ENCODE peak calls at places on chromosome 13, in four cellular contexts. One of them, this sample, is unnamed.

GRCh38 chr13:99660101-99660500 is 158.8 kb downstream of the TM9SF2 start:
- DNase-seq in H1: peak; percentile 27
- DNase-seq in K562: no peak
- DNase-seq in HepG2: no peak
- DNase-seq in this sample: no peak

GRCh38 chr13:51934461-51935087 is 72.8 kb downstream of the CCDC70 start:
- DNase-seq in H1: no peak
- DNase-seq in K562: no peak
- DNase-seq in HepG2: no peak
- DNase-seq in this sample: no peak

GRCh38 chr13:80048802-80049201 is 292.1 kb downstream of the SPRY2 start:
- DNase-seq in H1: no peak
- DNase-seq in K562: peak; percentile 6
- DNase-seq in HepG2: no peak
- DNase-seq in this sample: peak; percentile 89

GRCh38 chr13:23680836-23681235 is 110.6 kb downstream of the TNFRSF19 start:
- DNase-seq in H1: no peak
- DNase-seq in K562: no peak
- DNase-seq in HepG2: no peak
- DNase-seq in this sample: no peak

GRCh38 chr13:22060187-22060586 is 389.3 kb downstream of the FGF9 start:
- DNase-seq in H1: no peak
- DNase-seq in K562: no peak
- DNase-seq in HepG2: no peak
- DNase-seq in this sample: no peak

GRCh38 chr13:22311734-22312404 is 641.0 kb downstream of the FGF9 start:
- DNase-seq in H1: no peak
- DNase-seq in K562: no peak
- DNase-seq in HepG2: no peak
- DNase-seq in this sample: no peak

GRCh38 chr13:112861876-112862615 is 107.0 kb upstream of the MCF2L start:
- DNase-seq in H1: no peak
- DNase-seq in K562: no peak
- DNase-seq in HepG2: no peak
- DNase-seq in this sample: no peak

GRCh38 chr13:60139272-60139671 is 24.5 kb downstream of the DIAPH3 start:
- DNase-seq in H1: no peak
- DNase-seq in K562: no peak
- DNase-seq in HepG2: no peak
- DNase-seq in this sample: no peak

GRCh38 chr13:45367358-45367757 is 26.4 kb upstream of the TPT1 start:
- DNase-seq in H1: no peak
- DNase-seq in K562: peak; percentile 48
- DNase-seq in HepG2: peak; percentile 69
- DNase-seq in this sample: peak; percentile 67

GRCh38 chr13:37460211-37460610 is 138.4 kb downstream of the POSTN start:
- DNase-seq in H1: no peak
- DNase-seq in K562: no peak
- DNase-seq in HepG2: no peak
- DNase-seq in this sample: no peak

GRCh38 chr13:65159803-65160202 is 2070.3 kb downstream of the PCDH9 start:
- DNase-seq in H1: no peak
- DNase-seq in K562: no peak
- DNase-seq in HepG2: no peak
- DNase-seq in this sample: no peak

GRCh38 chr13:27505792-27506191 is 55.4 kb upstream of the MTIF3 start:
- DNase-seq in H1: no peak
- DNase-seq in K562: no peak
- DNase-seq in HepG2: no peak
- DNase-seq in this sample: no peak

GRCh38 chr13:65260938-65261880 is 1968.9 kb downstream of the PCDH9 start:
- DNase-seq in H1: no peak
- DNase-seq in K562: no peak
- DNase-seq in HepG2: no peak
- DNase-seq in this sample: no peak

GRCh38 chr13:112134150-112135075 is 67.5 kb downstream of the SOX1 start:
- DNase-seq in H1: no peak
- DNase-seq in K562: peak; percentile 17
- DNase-seq in HepG2: no peak
- DNase-seq in this sample: no peak

GRCh38 chr13:47146136-47146535 is 249.3 kb upstream of the HTR2A start:
- DNase-seq in H1: no peak
- DNase-seq in K562: no peak
- DNase-seq in HepG2: no peak
- DNase-seq in this sample: no peak

GRCh38 chr13:60538566-60538965 is 141.5 kb downstream of the TDRD3 start:
- DNase-seq in H1: no peak
- DNase-seq in K562: no peak
- DNase-seq in HepG2: no peak
- DNase-seq in this sample: no peak

GRCh38 chr13:29081036-29081435 is 260.9 kb downstream of the MTUS2 start:
- DNase-seq in H1: no peak
- DNase-seq in K562: no peak
- DNase-seq in HepG2: no peak
- DNase-seq in this sample: peak; percentile 48
- TF ChIP-seq CTCF in H1: no peak
- TF ChIP-seq CTCF in K562: no peak
- TF ChIP-seq CTCF in HepG2: no peak
- TF ChIP-seq CTCF in this sample: peak; percentile 34

GRCh38 chr13:40149611-40150283 is 494.3 kb downstream of the COG6 start:
- DNase-seq in H1: no peak
- DNase-seq in K562: no peak
- DNase-seq in HepG2: no peak
- DNase-seq in this sample: no peak
- TF ChIP-seq JUND in H1: no peak
- TF ChIP-seq JUND in K562: no peak
- TF ChIP-seq JUND in HepG2: no peak
- TF ChIP-seq JUND in this sample: no peak

DNA sequence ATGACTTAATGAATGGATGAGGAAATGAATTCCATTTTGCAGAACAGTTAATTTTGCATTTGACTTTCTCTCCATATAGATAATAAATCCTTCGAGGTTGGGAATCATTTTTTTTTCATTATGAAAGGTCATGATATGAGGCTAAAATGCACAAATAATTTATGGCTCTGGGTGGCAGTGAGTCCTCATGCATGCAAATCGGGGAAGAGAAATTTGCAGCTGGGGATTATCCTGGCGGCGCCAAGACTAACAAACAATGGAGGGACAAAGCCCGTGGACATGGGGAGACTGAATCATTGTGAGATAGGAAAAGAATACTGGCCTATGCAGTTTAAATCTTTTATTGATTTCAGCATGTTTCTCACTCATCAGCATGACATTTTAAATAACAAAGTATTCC is 102.2 kb downstream of the ERCC5 start:
- DNase-seq in H1: no peak
- DNase-seq in K562: no peak
- DNase-seq in HepG2: no peak
- DNase-seq in this sample: no peak
- TF ChIP-seq CTCF in H1: no peak
- TF ChIP-seq CTCF in K562: no peak
- TF ChIP-seq CTCF in HepG2: no peak
- TF ChIP-seq CTCF in this sample: no peak

GRCh38 chr13:30971575-30971974 is 39.1 kb downstream of the TEX26 start:
- DNase-seq in H1: no peak
- DNase-seq in K562: no peak
- DNase-seq in HepG2: no peak
- DNase-seq in this sample: no peak
- TF ChIP-seq JUND in H1: no peak
- TF ChIP-seq JUND in K562: no peak
- TF ChIP-seq JUND in HepG2: no peak
- TF ChIP-seq JUND in this sample: no peak

GRCh38 chr13:76019421-76020044 is 383.4 kb downstream of the LMO7 start:
- DNase-seq in H1: peak; percentile 78
- DNase-seq in K562: no peak
- DNase-seq in HepG2: peak; percentile 63
- DNase-seq in this sample: no peak
- TF ChIP-seq CTCF in H1: peak; percentile 82
- TF ChIP-seq CTCF in K562: peak; percentile 23
- TF ChIP-seq CTCF in HepG2: peak; percentile 87
- TF ChIP-seq CTCF in this sample: peak; percentile 41

DNA sequence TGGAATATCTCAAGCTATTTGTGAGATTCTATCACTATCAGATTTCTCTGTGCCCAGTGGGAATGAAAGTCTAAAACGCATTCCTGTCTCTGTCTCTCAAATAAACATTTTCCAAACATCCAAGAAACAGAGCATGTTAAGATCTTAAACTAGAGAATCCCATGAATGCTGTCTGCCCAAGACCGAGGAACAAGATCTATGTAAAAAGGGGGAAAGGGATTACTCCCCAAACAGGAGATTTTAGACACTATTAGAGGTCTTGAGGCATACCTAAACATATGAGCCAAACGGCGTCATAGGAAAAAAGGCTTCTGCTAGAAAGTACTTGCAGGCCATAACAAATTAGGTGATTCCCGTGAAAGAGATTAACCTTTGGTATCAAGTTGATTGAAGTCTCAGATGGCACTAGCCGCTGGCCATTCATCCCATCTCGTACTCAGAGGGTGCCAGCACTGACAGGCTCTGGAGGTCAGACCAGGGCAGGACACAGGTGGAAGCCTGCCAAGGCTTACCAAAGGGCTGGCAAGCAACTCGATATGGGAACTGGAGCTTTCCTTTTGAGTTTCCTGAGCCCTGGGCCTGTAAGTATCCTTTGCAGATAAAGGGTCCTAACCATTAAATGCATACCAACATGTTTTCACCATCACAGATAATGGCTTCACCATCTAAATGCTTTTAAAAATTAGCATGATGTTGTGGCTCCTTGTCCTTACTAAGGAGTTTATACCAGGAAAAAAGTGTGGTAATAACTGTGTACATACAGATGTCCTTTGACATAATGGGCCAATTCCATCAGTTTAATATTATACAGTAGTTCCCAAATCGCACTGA is 225.2 kb downstream of the FOXO1 start:
- DNase-seq in H1: no peak
- DNase-seq in K562: no peak
- DNase-seq in HepG2: no peak
- DNase-seq in this sample: no peak
- TF ChIP-seq JUND in H1: no peak
- TF ChIP-seq JUND in K562: no peak
- TF ChIP-seq JUND in HepG2: no peak
- TF ChIP-seq JUND in this sample: no peak

GRCh38 chr13:95745752-95746151 is 68.8 kb downstream of the DNAJC3 start:
- DNase-seq in H1: no peak
- DNase-seq in K562: no peak
- DNase-seq in HepG2: no peak
- DNase-seq in this sample: no peak
- TF ChIP-seq CTCF in H1: no peak
- TF ChIP-seq CTCF in K562: peak; percentile 24
- TF ChIP-seq CTCF in HepG2: no peak
- TF ChIP-seq CTCF in this sample: no peak

GRCh38 chr13:31045621-31046081 is 113.2 kb downstream of the TEX26 start:
- DNase-seq in H1: no peak
- DNase-seq in K562: peak; percentile 40
- DNase-seq in HepG2: peak; percentile 69
- DNase-seq in this sample: peak; percentile 37
- TF ChIP-seq JUND in H1: no peak
- TF ChIP-seq JUND in K562: peak; percentile 61
- TF ChIP-seq JUND in HepG2: peak; percentile 49
- TF ChIP-seq JUND in this sample: no peak

GRCh38 chr13:43894438-43894837 is 14.7 kb downstream of the LACC1 start:
- DNase-seq in H1: no peak
- DNase-seq in K562: no peak
- DNase-seq in HepG2: no peak
- DNase-seq in this sample: no peak
- TF ChIP-seq CTCF in H1: no peak
- TF ChIP-seq CTCF in K562: no peak
- TF ChIP-seq CTCF in HepG2: no peak
- TF ChIP-seq CTCF in this sample: no peak